ENCODE peak calls at places on chromosome 16, in eight cellular contexts. One of them, this sample, is unnamed. For H3K9me2, the result is how much of the 10 kb centered on the place peaks cover.

GRCh38 chr16:5820472-5820871 is 722.9 kb upstream of the EEF2KMT start:
- DNase-seq in PC-3: no peak
- DNase-seq in HCT116: no peak
- DNase-seq in GM23338: no peak
- DNase-seq in hepatocyte: no peak
- DNase-seq in SK-N-SH: no peak
- DNase-seq in MM.1S: no peak
- DNase-seq in OCI-LY7: no peak
- DNase-seq in this sample: no peak

GRCh38 chr16:19765860-19766553 is 47.9 kb downstream of the IQCK start:
- DNase-seq in SK-N-SH: no peak
- DNase-seq in hepatocyte: no peak
- DNase-seq in HCT116: no peak
- DNase-seq in GM23338: no peak
- DNase-seq in MM.1S: no peak
- DNase-seq in PC-3: no peak
- DNase-seq in OCI-LY7: no peak
- DNase-seq in this sample: no peak

GRCh38 chr16:72937360-72937759 is 110.6 kb downstream of the ZFHX3 start:
- DNase-seq in GM23338: no peak
- DNase-seq in SK-N-SH: no peak
- DNase-seq in HCT116: no peak
- DNase-seq in OCI-LY7: no peak
- DNase-seq in MM.1S: no peak
- DNase-seq in PC-3: peak
- DNase-seq in hepatocyte: no peak
- DNase-seq in this sample: no peak

GRCh38 chr16:28932339-28933141 is 769 bp downstream of the CD19 start:
- DNase-seq in GM23338: no peak
- DNase-seq in OCI-LY7: peak
- DNase-seq in SK-N-SH: no peak
- DNase-seq in hepatocyte: no peak
- DNase-seq in MM.1S: no peak
- DNase-seq in PC-3: no peak
- DNase-seq in HCT116: no peak
- DNase-seq in this sample: no peak

GRCh38 chr16:77789085-77789611 is 784 bp downstream of the VAT1L start:
- DNase-seq in MM.1S: no peak
- DNase-seq in SK-N-SH: peak
- DNase-seq in GM23338: peak
- DNase-seq in HCT116: no peak
- DNase-seq in PC-3: no peak
- DNase-seq in hepatocyte: peak
- DNase-seq in OCI-LY7: no peak
- DNase-seq in this sample: peak

GRCh38 chr16:80997964-80998620 is 8.6 kb downstream of the CMC2 start:
- DNase-seq in hepatocyte: no peak
- DNase-seq in HCT116: no peak
- DNase-seq in GM23338: no peak
- DNase-seq in OCI-LY7: no peak
- DNase-seq in SK-N-SH: no peak
- DNase-seq in PC-3: no peak
- DNase-seq in MM.1S: no peak
- DNase-seq in this sample: no peak

GRCh38 chr16:67987460-67988160 is 7.3 kb upstream of the DPEP3 start:
- DNase-seq in PC-3: peak
- DNase-seq in MM.1S: no peak
- DNase-seq in GM23338: no peak
- DNase-seq in HCT116: no peak
- DNase-seq in SK-N-SH: no peak
- DNase-seq in hepatocyte: no peak
- DNase-seq in OCI-LY7: no peak
- DNase-seq in this sample: no peak

GRCh38 chr16:86061771-86062170 is 162.8 kb downstream of the IRF8 start:
- DNase-seq in SK-N-SH: no peak
- DNase-seq in OCI-LY7: no peak
- DNase-seq in HCT116: no peak
- DNase-seq in PC-3: no peak
- DNase-seq in GM23338: no peak
- DNase-seq in hepatocyte: no peak
- DNase-seq in MM.1S: no peak
- DNase-seq in this sample: no peak

GRCh38 chr16:72877374-72878028 is 170.4 kb downstream of the ZFHX3 start:
- DNase-seq in HCT116: peak
- DNase-seq in PC-3: peak
- DNase-seq in OCI-LY7: no peak
- DNase-seq in SK-N-SH: no peak
- DNase-seq in MM.1S: no peak
- DNase-seq in hepatocyte: peak
- DNase-seq in GM23338: no peak
- DNase-seq in this sample: peak

GRCh38 chr16:57735755-57736418 is at the start of gene KATNB1:
- DNase-seq in hepatocyte: no peak
- DNase-seq in GM23338: peak
- DNase-seq in SK-N-SH: no peak
- DNase-seq in PC-3: no peak
- DNase-seq in MM.1S: no peak
- DNase-seq in HCT116: no peak
- DNase-seq in OCI-LY7: no peak
- DNase-seq in this sample: no peak

GRCh38 chr16:67169642-67170167 is 633 bp upstream of the NOL3 start:
- DNase-seq in PC-3: no peak
- DNase-seq in MM.1S: no peak
- DNase-seq in HCT116: no peak
- DNase-seq in OCI-LY7: peak
- DNase-seq in SK-N-SH: peak
- DNase-seq in hepatocyte: peak
- DNase-seq in GM23338: peak
- DNase-seq in this sample: peak

GRCh38 chr16:23757937-23758619 is 3.3 kb downstream of the CHP2 start:
- DNase-seq in MM.1S: no peak
- DNase-seq in SK-N-SH: no peak
- DNase-seq in hepatocyte: no peak
- DNase-seq in OCI-LY7: no peak
- DNase-seq in PC-3: no peak
- DNase-seq in HCT116: no peak
- DNase-seq in GM23338: no peak
- DNase-seq in this sample: no peak

GRCh38 chr16:47577029-47577428 is 115.9 kb downstream of the PHKB start:
- DNase-seq in MM.1S: no peak
- DNase-seq in SK-N-SH: no peak
- DNase-seq in hepatocyte: no peak
- DNase-seq in HCT116: no peak
- DNase-seq in GM23338: no peak
- DNase-seq in OCI-LY7: no peak
- DNase-seq in PC-3: no peak
- DNase-seq in this sample: no peak

GRCh38 chr16:47574091-47575054 is 113.2 kb downstream of the PHKB start:
- DNase-seq in hepatocyte: no peak
- DNase-seq in GM23338: peak
- DNase-seq in OCI-LY7: peak
- DNase-seq in PC-3: peak
- DNase-seq in HCT116: no peak
- DNase-seq in SK-N-SH: no peak
- DNase-seq in MM.1S: peak
- DNase-seq in this sample: peak

GRCh38 chr16:47581114-47581513 is 120.0 kb downstream of the PHKB start:
- DNase-seq in OCI-LY7: no peak
- DNase-seq in hepatocyte: no peak
- DNase-seq in MM.1S: no peak
- DNase-seq in HCT116: no peak
- DNase-seq in PC-3: no peak
- DNase-seq in GM23338: peak
- DNase-seq in SK-N-SH: no peak
- DNase-seq in this sample: no peak

GRCh38 chr16:47578033-47578432 is 116.9 kb downstream of the PHKB start:
- DNase-seq in HCT116: no peak
- DNase-seq in GM23338: no peak
- DNase-seq in MM.1S: no peak
- DNase-seq in OCI-LY7: no peak
- DNase-seq in SK-N-SH: no peak
- DNase-seq in PC-3: no peak
- DNase-seq in hepatocyte: no peak
- DNase-seq in this sample: no peak

GRCh38 chr16:47578573-47578972 is 117.4 kb downstream of the PHKB start:
- DNase-seq in SK-N-SH: no peak
- DNase-seq in MM.1S: no peak
- DNase-seq in OCI-LY7: no peak
- DNase-seq in HCT116: no peak
- DNase-seq in PC-3: no peak
- DNase-seq in GM23338: no peak
- DNase-seq in hepatocyte: no peak
- DNase-seq in this sample: peak
- H3K27ac ChIP-seq in SK-N-SH: no peak
- H3K27ac ChIP-seq in MM.1S: peak
- H3K27ac ChIP-seq in OCI-LY7: no peak
- H3K27ac ChIP-seq in HCT116: no peak
- H3K27ac ChIP-seq in PC-3: no peak
- H3K27ac ChIP-seq in GM23338: no peak
- H3K27ac ChIP-seq in hepatocyte: no peak
- H3K27ac ChIP-seq in this sample: no peak

GRCh38 chr16:71263581-71263980 is 25.6 kb downstream of the CMTR2 start:
- DNase-seq in MM.1S: no peak
- DNase-seq in OCI-LY7: no peak
- DNase-seq in GM23338: peak
- DNase-seq in SK-N-SH: no peak
- DNase-seq in PC-3: no peak
- DNase-seq in HCT116: no peak
- DNase-seq in hepatocyte: no peak
- DNase-seq in this sample: no peak
- TF ChIP-seq EZH2phosphoT487 in MM.1S: no peak
- TF ChIP-seq EZH2phosphoT487 in OCI-LY7: no peak
- TF ChIP-seq EZH2phosphoT487 in GM23338: no peak
- TF ChIP-seq EZH2phosphoT487 in SK-N-SH: no peak
- TF ChIP-seq EZH2phosphoT487 in PC-3: no peak
- TF ChIP-seq EZH2phosphoT487 in HCT116: no peak
- TF ChIP-seq EZH2phosphoT487 in hepatocyte: no peak
- TF ChIP-seq EZH2phosphoT487 in this sample: no peak

DNA sequence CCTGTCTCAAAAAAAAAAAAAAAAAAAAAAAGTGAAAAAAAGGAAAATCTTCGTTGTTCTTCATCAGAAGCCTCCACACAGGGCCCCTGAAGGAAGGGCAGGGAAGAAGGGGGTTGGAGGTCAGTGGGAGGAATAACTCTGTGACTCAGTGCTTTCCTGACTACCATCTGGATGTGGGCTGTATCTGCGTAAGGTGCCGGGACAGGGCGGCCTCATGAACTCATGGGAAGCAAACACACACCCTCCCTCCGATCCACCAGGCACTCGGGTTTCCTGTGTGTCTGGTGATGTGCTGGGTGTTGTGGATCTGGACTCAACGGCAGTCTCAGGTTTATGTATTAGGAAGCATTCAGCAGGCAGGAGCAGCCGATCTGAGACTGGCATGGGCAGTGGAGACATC is 691.6 kb downstream of the WWOX start:
- DNase-seq in SK-N-SH: no peak
- DNase-seq in PC-3: no peak
- DNase-seq in hepatocyte: no peak
- DNase-seq in OCI-LY7: no peak
- DNase-seq in HCT116: no peak
- DNase-seq in MM.1S: no peak
- DNase-seq in GM23338: no peak
- DNase-seq in this sample: no peak
- H3K9me2 ChIP-seq in SK-N-SH: under half
- H3K9me2 ChIP-seq in PC-3: under half
- H3K9me2 ChIP-seq in hepatocyte: under half
- H3K9me2 ChIP-seq in OCI-LY7: under half
- H3K9me2 ChIP-seq in HCT116: under half
- H3K9me2 ChIP-seq in MM.1S: under half
- H3K9me2 ChIP-seq in GM23338: under half
- H3K9me2 ChIP-seq in this sample: under half

DNA sequence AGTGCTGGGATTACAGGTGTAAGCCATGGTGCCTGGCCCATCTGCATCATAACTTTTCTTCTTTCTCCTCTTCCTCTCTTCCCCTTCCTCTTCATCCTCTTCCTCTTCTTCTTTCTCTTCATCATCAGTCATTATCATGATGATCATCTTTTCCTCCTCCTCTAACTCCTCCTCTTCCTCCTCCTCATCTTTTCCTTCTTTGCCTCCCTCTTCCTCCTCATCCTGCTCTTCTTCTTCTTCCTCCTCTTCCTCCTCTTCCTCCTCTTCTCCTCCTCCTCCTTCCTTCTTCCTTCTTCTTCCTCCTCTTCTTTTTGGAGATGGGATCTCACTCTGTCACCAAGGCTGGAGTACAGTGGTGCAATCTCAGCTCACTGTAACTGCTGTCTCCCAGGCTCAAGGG is 62.5 kb downstream of the SOCS1 start:
- DNase-seq in OCI-LY7: no peak
- DNase-seq in PC-3: no peak
- DNase-seq in GM23338: no peak
- DNase-seq in hepatocyte: no peak
- DNase-seq in MM.1S: no peak
- DNase-seq in SK-N-SH: no peak
- DNase-seq in HCT116: no peak
- DNase-seq in this sample: no peak
- H3K27ac ChIP-seq in OCI-LY7: no peak
- H3K27ac ChIP-seq in PC-3: no peak
- H3K27ac ChIP-seq in GM23338: no peak
- H3K27ac ChIP-seq in hepatocyte: no peak
- H3K27ac ChIP-seq in MM.1S: no peak
- H3K27ac ChIP-seq in SK-N-SH: no peak
- H3K27ac ChIP-seq in HCT116: no peak
- H3K27ac ChIP-seq in this sample: no peak

This sample was measured in GM23248.